ENCODE peak calls at places on chromosome 1, in six cellular contexts. K is endothelial cell; C is fibroblast of mammary gland; F is upper lobe of right lung; E is activated CD4-positive, alpha-beta T cell treated with anti-CD3 and anti-CD28 coated beads for 48 hours; R is brain microvascular endothelial cell. I is an unnamed sample.

GRCh38 chr1:58902830-58903229 is 119.0 kb upstream of the JUN start:
- DNase-seq in R (no peak), E (no peak), C (no peak), K (no peak), F (no peak), I (no peak)

GRCh38 chr1:164702216-164702615 is 143.2 kb downstream of the PBX1 start:
- DNase-seq in F (no peak), C (peak), R (no peak), K (no peak), E (no peak), I (peak)

GRCh38 chr1:76891931-76892330 is 24.7 kb downstream of the ST6GALNAC5 start:
- DNase-seq in R (no peak), E (no peak), C (peak), K (no peak), F (no peak), I (peak)

GRCh38 chr1:152225678-152226077 is 1.7 kb upstream of the HRNR start:
- DNase-seq in K (no peak), C (no peak), F (no peak), E (no peak), R (no peak), I (no peak)

GRCh38 chr1:35748326-35748725 is 21.5 kb downstream of the CLSPN start:
- DNase-seq in C (no peak), K (no peak), E (no peak), F (no peak), R (no peak), I (no peak)

GRCh38 chr1:245671966-245672767 is 517.4 kb downstream of the KIF26B start:
- DNase-seq in R (no peak), E (no peak), K (no peak), F (no peak), C (no peak), I (no peak)

GRCh38 chr1:63423649-63424048 is 56.2 kb downstream of the ALG6 start:
- DNase-seq in F (no peak), C (no peak), R (no peak), E (no peak), K (no peak), I (no peak)

GRCh38 chr1:245896258-245896657 is 610.8 kb downstream of the SMYD3 start:
- DNase-seq in R (no peak), K (no peak), E (no peak), C (no peak), F (no peak), I (no peak)

GRCh38 chr1:207938016-207938415 is 27.1 kb upstream of the CD34 start:
- DNase-seq in F (no peak), C (peak), R (peak), K (no peak), E (no peak), I (peak)

I was measured in choroid plexus epithelial cell.